ENCODE peak calls at places on chromosomes 7 and 10, in six cellular contexts. V, R, T, D, F and G are unnamed samples.

GRCh38 chr7:1124164-1124563 is 35.8 kb downstream of the ZFAND2A start:
- DNase-seq in V (no peak), R (no peak), T (no peak), D (no peak), F (no peak), G (no peak)

GRCh38 chr7:151699147-151699546 is 177.8 kb downstream of the PRKAG2 start:
- DNase-seq in V (no peak), R (no peak), T (no peak), D (no peak), F (no peak), G (no peak)

GRCh38 chr7:73844848-73845460 is 2.6 kb upstream of the METTL27 start:
- DNase-seq in V (no peak), R (no peak), T (no peak), D (no peak), F (no peak), G (no peak)

GRCh38 chr7:138872576-138872975 is 74.6 kb upstream of the ATP6V0A4 start:
- DNase-seq in V (no peak), R (no peak), T (no peak), D (no peak), F (no peak), G (no peak)

GRCh38 chr7:129780257-129781127 is 169.0 kb downstream of the NRF1 start:
- DNase-seq in V (no peak), R (peak), T (peak), D (no peak), F (peak), G (peak)

GRCh38 chr7:91079491-91079890 is 184.7 kb upstream of the FZD1 start:
- DNase-seq in V (no peak), R (no peak), T (no peak), D (no peak), F (no peak), G (no peak)

GRCh38 chr10:14185501-14186045 is 145.2 kb downstream of the FRMD4A start:
- DNase-seq in V (peak), R (no peak), T (no peak), D (peak), F (peak), G (peak)

GRCh38 chr10:104120903-104121484 is 977 bp upstream of the SFR1 start:
- DNase-seq in V (peak), R (peak), T (peak), D (peak), F (peak), G (peak)

GRCh38 chr10:13271552-13272163 is 28.2 kb downstream of the PHYH start:
- DNase-seq in V (no peak), R (peak), T (no peak), D (peak), F (peak), G (peak)

GRCh38 chr7:75732764-75733630 is 5.7 kb downstream of the HIP1 start:
- DNase-seq in V (no peak), R (no peak), T (no peak), D (no peak), F (no peak), G (no peak)

GRCh38 chr10:63042256-63042655 is 90.9 kb upstream of the NRBF2 start:
- DNase-seq in V (no peak), R (no peak), T (no peak), D (no peak), F (no peak), G (no peak)

GRCh38 chr10:114654829-114655575 is 3.1 kb downstream of the ABLIM1 start:
- DNase-seq in V (no peak), R (no peak), T (no peak), D (no peak), F (no peak), G (no peak)